ENCODE peak calls at places on chromosomes 3 and 15, in six cellular contexts. M is substantia nigra; C is NCI-H345; K is nephron progenitor cell; P is naive thymus-derived CD8-positive, alpha-beta T cell; U is right cardiac atrium. N is an unnamed sample.

GRCh38 chr3:16897254-16897926 is 12.6 kb downstream of the PLCL2 start:
- DNase-seq in C (peak), K (peak), P (peak), M (no peak), U (no peak), N (peak)

GRCh38 chr15:31230630-31231485 is 95.8 kb upstream of the KLF13 start:
- DNase-seq in M (no peak), K (no peak), P (no peak), C (peak), U (no peak), N (no peak)

GRCh38 chr3:62587579-62588031 is 214.3 kb upstream of the FEZF2 start:
- DNase-seq in K (no peak), U (no peak), P (no peak), M (no peak), C (no peak), N (no peak)

GRCh38 chr3:35201221-35201620 is 438.1 kb upstream of the ARPP21 start:
- DNase-seq in P (no peak), M (no peak), K (no peak), U (no peak), C (no peak), N (no peak)

GRCh38 chr3:73143821-73144237 is 82.4 kb downstream of the EBLN2 start:
- DNase-seq in P (no peak), K (peak), U (peak), C (peak), M (no peak), N (peak)

GRCh38 chr15:70356062-70356860 is 258.5 kb upstream of the TLE3 start:
- DNase-seq in M (no peak), U (no peak), C (no peak), K (no peak), P (no peak), N (no peak)

GRCh38 chr3:194675081-194675640 is 3.2 kb upstream of the LSG1 start:
- DNase-seq in K (no peak), U (no peak), C (no peak), M (no peak), P (no peak), N (no peak)

GRCh38 chr15:56798639-56799038 is 65.3 kb upstream of the ZNF280D start:
- DNase-seq in P (no peak), U (no peak), K (no peak), C (no peak), M (no peak), N (no peak)

GRCh38 chr3:72475258-72476138 is 372.7 kb downstream of the SHQ1 start:
- DNase-seq in C (no peak), M (no peak), P (no peak), U (no peak), K (no peak), N (no peak)

GRCh38 chr15:47813985-47814384 is 96.7 kb downstream of the SEMA6D start:
- DNase-seq in P (no peak), C (no peak), U (no peak), K (no peak), M (no peak), N (no peak)

GRCh38 chr3:142623209-142623608 is 27.0 kb downstream of the PLS1 start:
- DNase-seq in P (no peak), U (no peak), C (no peak), K (no peak), M (no peak), N (no peak)

GRCh38 chr3:126903521-126903920 is 79.4 kb upstream of the PLXNA1 start:
- DNase-seq in K (no peak), M (no peak), U (no peak), C (no peak), P (no peak), N (no peak)

GRCh38 chr3:155448531-155448930 is 155.0 kb upstream of the STRIT1 start:
- DNase-seq in M (no peak), P (no peak), K (no peak), U (no peak), C (no peak), N (no peak)

GRCh38 chr15:70507772-70508351 is 255.5 kb downstream of the UACA start:
- DNase-seq in K (peak), C (peak), U (no peak), M (no peak), P (no peak), N (no peak)

GRCh38 chr3:117355566-117355965 is 646.0 kb downstream of the TUSC7 start:
- DNase-seq in P (no peak), M (no peak), C (peak), K (peak), U (no peak), N (peak)

GRCh38 chr3:11985866-11986265 is 18.3 kb upstream of the SYN2 start:
- DNase-seq in K (no peak), C (no peak), P (no peak), M (no peak), U (no peak), N (no peak)